ENCODE peak calls at places on chromosomes 16 and 17, in seven cellular contexts. One of them, this sample, is unnamed.

GRCh38 chr17:14525551-14526455 is 224.9 kb downstream of the HS3ST3B1 start:
- DNase-seq in IMR-90: no peak
- DNase-seq in heart right ventricle: no peak
- DNase-seq in colonic mucosa: no peak
- DNase-seq in psoas muscle: no peak
- DNase-seq in mesenchymal stem cell: no peak
- DNase-seq in Peyer's patch: no peak
- DNase-seq in this sample: no peak

GRCh38 chr17:16477255-16477654 is 14.7 kb downstream of the LRRC75A start:
- DNase-seq in IMR-90: peak; percentile 89
- DNase-seq in colonic mucosa: no peak
- DNase-seq in heart right ventricle: peak; percentile 41
- DNase-seq in psoas muscle: no peak
- DNase-seq in Peyer's patch: no peak
- DNase-seq in mesenchymal stem cell: peak; percentile 87
- DNase-seq in this sample: peak; percentile 80

GRCh38 chr16:80723091-80723490 is 81.3 kb downstream of the CDYL2 start:
- DNase-seq in heart right ventricle: no peak
- DNase-seq in colonic mucosa: no peak
- DNase-seq in Peyer's patch: no peak
- DNase-seq in psoas muscle: no peak
- DNase-seq in mesenchymal stem cell: no peak
- DNase-seq in IMR-90: no peak
- DNase-seq in this sample: no peak

GRCh38 chr17:18968945-18969887 is 17.3 kb downstream of the SLC5A10 start:
- DNase-seq in IMR-90: no peak
- DNase-seq in colonic mucosa: peak; percentile 93
- DNase-seq in mesenchymal stem cell: no peak
- DNase-seq in Peyer's patch: peak; percentile 90
- DNase-seq in psoas muscle: no peak
- DNase-seq in heart right ventricle: no peak
- DNase-seq in this sample: no peak

GRCh38 chr17:65531508-65532431 is 29.7 kb downstream of the AXIN2 start:
- DNase-seq in psoas muscle: peak; percentile 70
- DNase-seq in IMR-90: peak; percentile 67
- DNase-seq in Peyer's patch: peak; percentile 43
- DNase-seq in mesenchymal stem cell: peak; percentile 77
- DNase-seq in colonic mucosa: no peak
- DNase-seq in heart right ventricle: peak; percentile 39
- DNase-seq in this sample: peak; percentile 66

GRCh38 chr17:32696426-32696825 is 180.5 kb downstream of the MYO1D start:
- DNase-seq in psoas muscle: no peak
- DNase-seq in mesenchymal stem cell: no peak
- DNase-seq in Peyer's patch: no peak
- DNase-seq in colonic mucosa: no peak
- DNase-seq in IMR-90: no peak
- DNase-seq in heart right ventricle: no peak
- DNase-seq in this sample: no peak

GRCh38 chr16:57574646-57575467 is 32.4 kb downstream of the ADGRG5 start:
- DNase-seq in colonic mucosa: no peak
- DNase-seq in heart right ventricle: no peak
- DNase-seq in IMR-90: no peak
- DNase-seq in psoas muscle: no peak
- DNase-seq in mesenchymal stem cell: no peak
- DNase-seq in Peyer's patch: no peak
- DNase-seq in this sample: no peak

GRCh38 chr16:50857881-50858280 is 116.0 kb downstream of the CYLD start:
- DNase-seq in mesenchymal stem cell: no peak
- DNase-seq in heart right ventricle: no peak
- DNase-seq in Peyer's patch: no peak
- DNase-seq in IMR-90: no peak
- DNase-seq in psoas muscle: no peak
- DNase-seq in colonic mucosa: no peak
- DNase-seq in this sample: no peak

GRCh38 chr17:64178011-64178825 is 48.3 kb upstream of the ERN1 start:
- DNase-seq in colonic mucosa: no peak
- DNase-seq in IMR-90: peak; percentile 56
- DNase-seq in heart right ventricle: no peak
- DNase-seq in Peyer's patch: no peak
- DNase-seq in mesenchymal stem cell: no peak
- DNase-seq in psoas muscle: no peak
- DNase-seq in this sample: no peak

GRCh38 chr16:87966685-87967185 is 15.5 kb downstream of the BANP start:
- DNase-seq in IMR-90: no peak
- DNase-seq in mesenchymal stem cell: no peak
- DNase-seq in psoas muscle: no peak
- DNase-seq in colonic mucosa: peak; percentile 49
- DNase-seq in Peyer's patch: no peak
- DNase-seq in heart right ventricle: no peak
- DNase-seq in this sample: peak; percentile 84

GRCh38 chr16:87963400-87963799 is 12.2 kb downstream of the BANP start:
- DNase-seq in heart right ventricle: peak; percentile 57
- DNase-seq in IMR-90: peak; percentile 93
- DNase-seq in mesenchymal stem cell: peak; percentile 78
- DNase-seq in psoas muscle: no peak
- DNase-seq in colonic mucosa: no peak
- DNase-seq in Peyer's patch: no peak
- DNase-seq in this sample: no peak

GRCh38 chr16:87965417-87965816 is 14.2 kb downstream of the BANP start:
- DNase-seq in psoas muscle: no peak
- DNase-seq in IMR-90: no peak
- DNase-seq in colonic mucosa: no peak
- DNase-seq in mesenchymal stem cell: no peak
- DNase-seq in heart right ventricle: no peak
- DNase-seq in Peyer's patch: no peak
- DNase-seq in this sample: no peak

GRCh38 chr16:87965973-87966667 is 14.9 kb downstream of the BANP start:
- DNase-seq in Peyer's patch: no peak
- DNase-seq in IMR-90: peak; percentile 49
- DNase-seq in mesenchymal stem cell: no peak
- DNase-seq in heart right ventricle: no peak
- DNase-seq in colonic mucosa: no peak
- DNase-seq in psoas muscle: no peak
- DNase-seq in this sample: no peak

GRCh38 chr16:87964049-87964448 is 12.8 kb downstream of the BANP start:
- DNase-seq in IMR-90: no peak
- DNase-seq in colonic mucosa: no peak
- DNase-seq in Peyer's patch: no peak
- DNase-seq in mesenchymal stem cell: no peak
- DNase-seq in heart right ventricle: no peak
- DNase-seq in psoas muscle: no peak
- DNase-seq in this sample: no peak
- H3K4me1 ChIP-seq in IMR-90: peaks cover 25% of the 10 kb centered on the region
- H3K4me1 ChIP-seq in colonic mucosa: peaks cover 5% of the 10 kb centered on the region
- H3K4me1 ChIP-seq in Peyer's patch: no peaks in the 10 kb centered on the region
- H3K4me1 ChIP-seq in mesenchymal stem cell: peaks cover 18% of the 10 kb centered on the region
- H3K4me1 ChIP-seq in heart right ventricle: peaks cover 52% of the 10 kb centered on the region
- H3K4me1 ChIP-seq in psoas muscle: peaks cover 25% of the 10 kb centered on the region
- H3K4me1 ChIP-seq in this sample: no peaks in the 10 kb centered on the region

GRCh38 chr16:10929853-10930754 is 12.2 kb downstream of the DEXI start:
- DNase-seq in colonic mucosa: no peak
- DNase-seq in IMR-90: no peak
- DNase-seq in heart right ventricle: no peak
- DNase-seq in psoas muscle: no peak
- DNase-seq in Peyer's patch: no peak
- DNase-seq in mesenchymal stem cell: no peak
- DNase-seq in this sample: peak; percentile 83

GRCh38 chr16:10926867-10927266 is 15.4 kb downstream of the DEXI start:
- DNase-seq in colonic mucosa: no peak
- DNase-seq in psoas muscle: no peak
- DNase-seq in heart right ventricle: no peak
- DNase-seq in Peyer's patch: no peak
- DNase-seq in mesenchymal stem cell: no peak
- DNase-seq in IMR-90: no peak
- DNase-seq in this sample: no peak

GRCh38 chr16:10930755-10931093 is 11.5 kb downstream of the DEXI start:
- DNase-seq in psoas muscle: no peak
- DNase-seq in IMR-90: no peak
- DNase-seq in mesenchymal stem cell: no peak
- DNase-seq in heart right ventricle: no peak
- DNase-seq in colonic mucosa: no peak
- DNase-seq in Peyer's patch: no peak
- DNase-seq in this sample: no peak

GRCh38 chr16:10926094-10926493 is 16.2 kb downstream of the DEXI start:
- DNase-seq in psoas muscle: no peak
- DNase-seq in IMR-90: no peak
- DNase-seq in heart right ventricle: no peak
- DNase-seq in mesenchymal stem cell: no peak
- DNase-seq in colonic mucosa: no peak
- DNase-seq in Peyer's patch: no peak
- DNase-seq in this sample: no peak

GRCh38 chr16:10927497-10928112 is 14.7 kb downstream of the DEXI start:
- DNase-seq in mesenchymal stem cell: no peak
- DNase-seq in heart right ventricle: no peak
- DNase-seq in colonic mucosa: no peak
- DNase-seq in IMR-90: no peak
- DNase-seq in Peyer's patch: no peak
- DNase-seq in psoas muscle: no peak
- DNase-seq in this sample: peak; percentile 2
- H3K4me1 ChIP-seq in mesenchymal stem cell: no peaks in the 10 kb centered on the region
- H3K4me1 ChIP-seq in heart right ventricle: peaks cover 48% of the 10 kb centered on the region
- H3K4me1 ChIP-seq in colonic mucosa: no peaks in the 10 kb centered on the region
- H3K4me1 ChIP-seq in IMR-90: no peaks in the 10 kb centered on the region
- H3K4me1 ChIP-seq in Peyer's patch: no peaks in the 10 kb centered on the region
- H3K4me1 ChIP-seq in psoas muscle: peaks cover 46% of the 10 kb centered on the region
- H3K4me1 ChIP-seq in this sample: no peaks in the 10 kb centered on the region

GRCh38 chr17:72603346-72604242 is 482.8 kb downstream of the SOX9 start:
- DNase-seq in mesenchymal stem cell: no peak
- DNase-seq in Peyer's patch: no peak
- DNase-seq in heart right ventricle: no peak
- DNase-seq in colonic mucosa: no peak
- DNase-seq in IMR-90: peak; percentile 87
- DNase-seq in psoas muscle: no peak
- DNase-seq in this sample: no peak
- H3K4me1 ChIP-seq in mesenchymal stem cell: peaks cover 19% of the 10 kb centered on the region
- H3K4me1 ChIP-seq in Peyer's patch: no peaks in the 10 kb centered on the region
- H3K4me1 ChIP-seq in heart right ventricle: peaks cover 6% of the 10 kb centered on the region
- H3K4me1 ChIP-seq in colonic mucosa: peaks cover 5% of the 10 kb centered on the region
- H3K4me1 ChIP-seq in IMR-90: peaks cover 16% of the 10 kb centered on the region
- H3K4me1 ChIP-seq in psoas muscle: no peaks in the 10 kb centered on the region
- H3K4me1 ChIP-seq in this sample: no peaks in the 10 kb centered on the region

GRCh38 chr17:77735341-77736206 is 222.9 kb upstream of the TNRC6C start:
- DNase-seq in Peyer's patch: no peak
- DNase-seq in colonic mucosa: peak; percentile 34
- DNase-seq in heart right ventricle: peak; percentile 78
- DNase-seq in mesenchymal stem cell: no peak
- DNase-seq in psoas muscle: no peak
- DNase-seq in IMR-90: no peak
- DNase-seq in this sample: peak; percentile 76

GRCh38 chr17:77736207-77736600 is 222.3 kb upstream of the TNRC6C start:
- DNase-seq in colonic mucosa: peak; percentile 21
- DNase-seq in Peyer's patch: no peak
- DNase-seq in IMR-90: no peak
- DNase-seq in heart right ventricle: peak; percentile 24
- DNase-seq in mesenchymal stem cell: no peak
- DNase-seq in psoas muscle: no peak
- DNase-seq in this sample: no peak

GRCh38 chr17:77734371-77735050 is 224.0 kb upstream of the TNRC6C start:
- DNase-seq in heart right ventricle: peak; percentile 94
- DNase-seq in mesenchymal stem cell: peak; percentile 22
- DNase-seq in IMR-90: peak; percentile 16
- DNase-seq in Peyer's patch: no peak
- DNase-seq in psoas muscle: peak; percentile 93
- DNase-seq in colonic mucosa: peak; percentile 82
- DNase-seq in this sample: peak; percentile 96

GRCh38 chr17:77733576-77734296 is 224.8 kb upstream of the TNRC6C start:
- DNase-seq in mesenchymal stem cell: no peak
- DNase-seq in Peyer's patch: no peak
- DNase-seq in heart right ventricle: peak; percentile 2
- DNase-seq in psoas muscle: no peak
- DNase-seq in colonic mucosa: peak; percentile 7
- DNase-seq in IMR-90: no peak
- DNase-seq in this sample: no peak

GRCh38 chr17:77735051-77735340 is 223.5 kb upstream of the TNRC6C start:
- DNase-seq in psoas muscle: no peak
- DNase-seq in Peyer's patch: no peak
- DNase-seq in colonic mucosa: no peak
- DNase-seq in mesenchymal stem cell: no peak
- DNase-seq in heart right ventricle: no peak
- DNase-seq in IMR-90: no peak
- DNase-seq in this sample: no peak
- H3K4me1 ChIP-seq in psoas muscle: peaks cover 16% of the 10 kb centered on the region
- H3K4me1 ChIP-seq in Peyer's patch: no peaks in the 10 kb centered on the region
- H3K4me1 ChIP-seq in colonic mucosa: no peaks in the 10 kb centered on the region
- H3K4me1 ChIP-seq in mesenchymal stem cell: peaks cover 4% of the 10 kb centered on the region
- H3K4me1 ChIP-seq in heart right ventricle: peaks cover 59% of the 10 kb centered on the region
- H3K4me1 ChIP-seq in IMR-90: peaks cover 7% of the 10 kb centered on the region
- H3K4me1 ChIP-seq in this sample: no peaks in the 10 kb centered on the region

GRCh38 chr17:17788967-17789366 is 47.8 kb downstream of the SREBF1 start:
- DNase-seq in colonic mucosa: no peak
- DNase-seq in IMR-90: no peak
- DNase-seq in psoas muscle: no peak
- DNase-seq in heart right ventricle: no peak
- DNase-seq in Peyer's patch: no peak
- DNase-seq in mesenchymal stem cell: no peak
- DNase-seq in this sample: no peak
- H3K4me1 ChIP-seq in colonic mucosa: peaks cover 13% of the 10 kb centered on the region
- H3K4me1 ChIP-seq in IMR-90: peaks cover 26% of the 10 kb centered on the region
- H3K4me1 ChIP-seq in psoas muscle: peaks cover 39% of the 10 kb centered on the region
- H3K4me1 ChIP-seq in heart right ventricle: peaks cover 77% of the 10 kb centered on the region
- H3K4me1 ChIP-seq in Peyer's patch: peaks cover 7% of the 10 kb centered on the region
- H3K4me1 ChIP-seq in mesenchymal stem cell: peaks cover 43% of the 10 kb centered on the region
- H3K4me1 ChIP-seq in this sample: no peaks in the 10 kb centered on the region